ENCODE peak calls at places on chromosomes 3 and 15, in five cellular contexts. One of them, this sample, is unnamed.

GRCh38 chr15:39579487-39580116 is 1.3 kb upstream of the THBS1 start:
- DNase-seq in transverse colon: peak
- DNase-seq in myocyte: peak
- DNase-seq in M059J: peak
- DNase-seq in fibroblast of the conjunctiva: peak
- DNase-seq in this sample: peak

GRCh38 chr15:65987100-65987499 is 117.8 kb downstream of the RAB11A start:
- DNase-seq in fibroblast of the conjunctiva: no peak
- DNase-seq in M059J: no peak
- DNase-seq in myocyte: no peak
- DNase-seq in transverse colon: no peak
- DNase-seq in this sample: no peak

GRCh38 chr3:182436547-182436946 is 356.8 kb upstream of the ATP11B start:
- DNase-seq in M059J: no peak
- DNase-seq in transverse colon: no peak
- DNase-seq in myocyte: no peak
- DNase-seq in fibroblast of the conjunctiva: no peak
- DNase-seq in this sample: no peak

GRCh38 chr15:35246376-35246965 is 161.4 kb upstream of the NANOGP8 start:
- DNase-seq in fibroblast of the conjunctiva: no peak
- DNase-seq in myocyte: no peak
- DNase-seq in transverse colon: no peak
- DNase-seq in M059J: no peak
- DNase-seq in this sample: no peak

GRCh38 chr3:54836876-54837275 is 91.0 kb downstream of the LRTM1 start:
- DNase-seq in myocyte: no peak
- DNase-seq in fibroblast of the conjunctiva: no peak
- DNase-seq in M059J: peak
- DNase-seq in transverse colon: no peak
- DNase-seq in this sample: no peak

GRCh38 chr3:169403855-169404254 is 259.7 kb downstream of the MECOM start:
- DNase-seq in M059J: no peak
- DNase-seq in transverse colon: no peak
- DNase-seq in myocyte: no peak
- DNase-seq in fibroblast of the conjunctiva: no peak
- DNase-seq in this sample: no peak

GRCh38 chr15:99565031-99565280 is 828 bp upstream of the MEF2A start:
- DNase-seq in fibroblast of the conjunctiva: no peak
- DNase-seq in myocyte: no peak
- DNase-seq in M059J: no peak
- DNase-seq in transverse colon: no peak
- DNase-seq in this sample: no peak

GRCh38 chr3:4824948-4825325 is 154.3 kb upstream of the BHLHE40 start:
- DNase-seq in myocyte: peak
- DNase-seq in transverse colon: no peak
- DNase-seq in fibroblast of the conjunctiva: no peak
- DNase-seq in M059J: peak
- DNase-seq in this sample: no peak

GRCh38 chr3:66789584-66790237 is 208.4 kb upstream of the KBTBD8 start:
- DNase-seq in fibroblast of the conjunctiva: no peak
- DNase-seq in myocyte: no peak
- DNase-seq in transverse colon: no peak
- DNase-seq in M059J: peak
- DNase-seq in this sample: peak

GRCh38 chr3:10758304-10759037 is 57.6 kb upstream of the SLC6A11 start:
- DNase-seq in fibroblast of the conjunctiva: peak
- DNase-seq in myocyte: peak
- DNase-seq in transverse colon: peak
- DNase-seq in M059J: peak
- DNase-seq in this sample: peak

GRCh38 chr15:78087944-78088772 is 4.2 kb upstream of the SH2D7 start:
- DNase-seq in M059J: no peak
- DNase-seq in fibroblast of the conjunctiva: no peak
- DNase-seq in transverse colon: peak
- DNase-seq in myocyte: no peak
- DNase-seq in this sample: no peak

GRCh38 chr3:149588909-149589308 is 68.9 kb downstream of the WWTR1 start:
- DNase-seq in fibroblast of the conjunctiva: no peak
- DNase-seq in M059J: no peak
- DNase-seq in transverse colon: no peak
- DNase-seq in myocyte: peak
- DNase-seq in this sample: peak

GRCh38 chr3:66053009-66053782 is 14.5 kb upstream of the MAGI1 start:
- DNase-seq in myocyte: peak
- DNase-seq in M059J: no peak
- DNase-seq in fibroblast of the conjunctiva: peak
- DNase-seq in transverse colon: no peak
- DNase-seq in this sample: no peak

This sample was measured in SJCRH30.